ENCODE peak calls at places on chromosomes 12 and 14, in nine cellular contexts. G, X, N, Z, I, W, H, C and A are unnamed samples.

GRCh38 chr14:75497701-75498100 is 24.6 kb upstream of the BATF start:
- DNase-seq in G (no peak), X (no peak), N (no peak), Z (no peak), I (no peak), W (no peak), H (no peak), C (no peak), A (no peak)

GRCh38 chr12:116547955-116548471 is 11.2 kb upstream of the MAP1LC3B2 start:
- DNase-seq in G (no peak), X (no peak), N (no peak), Z (no peak), I (no peak), W (no peak), H (no peak), C (no peak), A (no peak)

GRCh38 chr14:100416921-100417451 is 93.8 kb downstream of the SLC25A47 start:
- DNase-seq in G (no peak), X (peak), N (peak), Z (peak), I (no peak), W (no peak), H (no peak), C (no peak), A (no peak)

GRCh38 chr14:41607119-41607785 is 576 bp downstream of the LRFN5 start:
- DNase-seq in G (peak), X (peak), N (peak), Z (peak), I (no peak), W (no peak), H (peak), C (no peak), A (peak)

GRCh38 chr14:51674294-51675002 is 22.7 kb downstream of the FRMD6 start:
- DNase-seq in G (no peak), X (peak), N (peak), Z (no peak), I (no peak), W (no peak), H (no peak), C (no peak), A (no peak)

GRCh38 chr12:100427078-100427477 is 46.6 kb upstream of the NR1H4 start:
- DNase-seq in G (no peak), X (peak), N (peak), Z (no peak), I (no peak), W (no peak), H (no peak), C (peak), A (no peak)

GRCh38 chr14:54844479-54844878 is 58.1 kb downstream of the GCH1 start:
- DNase-seq in G (no peak), X (no peak), N (no peak), Z (no peak), I (no peak), W (no peak), H (no peak), C (no peak), A (no peak)

GRCh38 chr12:82486524-82487235 is 128.4 kb downstream of the METTL25 start:
- DNase-seq in G (no peak), X (no peak), N (peak), Z (no peak), I (no peak), W (no peak), H (no peak), C (no peak), A (no peak)

GRCh38 chr12:79448816-79449215 is 241.9 kb downstream of the PAWR start:
- DNase-seq in G (peak), X (no peak), N (no peak), Z (no peak), I (peak), W (no peak), H (no peak), C (no peak), A (no peak)

GRCh38 chr12:211142-211465 is 2.9 kb downstream of the SLC6A12 start:
- DNase-seq in G (no peak), X (no peak), N (no peak), Z (no peak), I (no peak), W (no peak), H (no peak), C (no peak), A (no peak)

GRCh38 chr12:76080017-76080728 is 4.3 kb downstream of the NAP1L1 start:
- DNase-seq in G (no peak), X (peak), N (no peak), Z (no peak), I (peak), W (no peak), H (no peak), C (no peak), A (no peak)

GRCh38 chr14:99703381-99703780 is 19.3 kb downstream of the CYP46A1 start:
- DNase-seq in G (no peak), X (no peak), N (no peak), Z (no peak), I (no peak), W (no peak), H (no peak), C (no peak), A (no peak)

GRCh38 chr14:32710351-32711102 is 228.2 kb upstream of the NPAS3 start:
- DNase-seq in G (no peak), X (peak), N (peak), Z (no peak), I (peak), W (no peak), H (no peak), C (no peak), A (no peak)

GRCh38 chr12:12561305-12562015 is 1.2 kb downstream of the DUSP16 start:
- DNase-seq in G (peak), X (peak), N (peak), Z (peak), I (no peak), W (peak), H (no peak), C (no peak), A (peak)

GRCh38 chr12:110317921-110318320 is 36.9 kb downstream of the ATP2A2 start:
- DNase-seq in G (no peak), X (no peak), N (peak), Z (no peak), I (no peak), W (no peak), H (no peak), C (no peak), A (no peak)

GRCh38 chr14:23193432-23193831 is 10.0 kb upstream of the SLC7A8 start:
- DNase-seq in G (no peak), X (no peak), N (no peak), Z (no peak), I (no peak), W (no peak), H (no peak), C (no peak), A (no peak)

GRCh38 chr14:103594265-103594664 is 31.5 kb downstream of the COA8 start:
- DNase-seq in G (peak), X (peak), N (peak), Z (peak), I (no peak), W (no peak), H (peak), C (no peak), A (peak)

GRCh38 chr12:124727922-124728321 is 135.7 kb downstream of the SCARB1 start:
- DNase-seq in G (no peak), X (no peak), N (no peak), Z (no peak), I (peak), W (no peak), H (no peak), C (no peak), A (no peak)

GRCh38 chr12:12263909-12264308 is 2.9 kb downstream of the LRP6 start:
- DNase-seq in G (no peak), X (no peak), N (no peak), Z (no peak), I (no peak), W (no peak), H (no peak), C (no peak), A (no peak)

GRCh38 chr14:91078095-91078737 is 17.8 kb upstream of the RPS6KA5 start:
- DNase-seq in G (no peak), X (no peak), N (no peak), Z (no peak), I (no peak), W (no peak), H (no peak), C (no peak), A (no peak)

GRCh38 chr12:69131073-69131472 is 108.3 kb upstream of the CPSF6 start:
- DNase-seq in G (no peak), X (no peak), N (no peak), Z (no peak), I (no peak), W (no peak), H (no peak), C (no peak), A (no peak)

GRCh38 chr12:114976361-114976760 is 292.4 kb upstream of the TBX3 start:
- DNase-seq in G (no peak), X (peak), N (no peak), Z (no peak), I (no peak), W (no peak), H (no peak), C (no peak), A (no peak)

GRCh38 chr14:106848330-106849121 is 1322.1 kb downstream of the TMEM121 start:
- DNase-seq in G (no peak), X (no peak), N (peak), Z (no peak), I (peak), W (no peak), H (no peak), C (no peak), A (no peak)

GRCh38 chr12:66775941-66776340 is 97.1 kb upstream of the GRIP1 start:
- DNase-seq in G (no peak), X (no peak), N (no peak), Z (no peak), I (peak), W (no peak), H (peak), C (no peak), A (no peak)

GRCh38 chr14:74491952-74492351 is 1.2 kb downstream of the NPC2 start:
- DNase-seq in G (no peak), X (peak), N (peak), Z (peak), I (peak), W (no peak), H (no peak), C (no peak), A (no peak)

GRCh38 chr14:101230161-101230850 is 326.8 kb upstream of the RTL1 start:
- DNase-seq in G (no peak), X (no peak), N (no peak), Z (no peak), I (no peak), W (no peak), H (no peak), C (no peak), A (no peak)

GRCh38 chr12:22935090-22935489 is 310.1 kb downstream of the ETNK1 start:
- DNase-seq in G (peak), X (no peak), N (peak), Z (no peak), I (no peak), W (no peak), H (no peak), C (no peak), A (no peak)

GRCh38 chr12:49188916-49189367 is at the start of gene TUBA1A:
- DNase-seq in G (peak), X (peak), N (peak), Z (peak), I (peak), W (peak), H (peak), C (peak), A (peak)

GRCh38 chr14:29028973-29029582 is 262.5 kb downstream of the FOXG1 start:
- DNase-seq in G (peak), X (peak), N (peak), Z (no peak), I (peak), W (no peak), H (no peak), C (no peak), A (no peak)

GRCh38 chr12:115354007-115354452 is 670.1 kb upstream of the TBX3 start:
- DNase-seq in G (no peak), X (peak), N (peak), Z (no peak), I (peak), W (no peak), H (no peak), C (peak), A (peak)

GRCh38 chr14:90831821-90832220 is 15.6 kb upstream of the TTC7B start:
- DNase-seq in G (no peak), X (no peak), N (no peak), Z (no peak), I (no peak), W (no peak), H (no peak), C (no peak), A (no peak)